ENCODE peak calls at places on chromosomes 5 and 9, in four cellular contexts. R, P, A and M are unnamed samples.

GRCh38 chr9:112048924-112049785 is 125.9 kb downstream of the SUSD1 start:
- DNase-seq in R (no peak), P (no peak), A (peak), M (no peak)

GRCh38 chr5:177302354-177303110 is 987 bp downstream of the RAB24 start:
- DNase-seq in R (no peak), P (no peak), A (peak), M (peak)

GRCh38 chr5:171226096-171226495 is 83.0 kb upstream of the TLX3 start:
- DNase-seq in R (no peak), P (no peak), A (peak), M (no peak)

GRCh38 chr5:123035320-123035949 is 1.1 kb downstream of the PPIC start:
- DNase-seq in R (no peak), P (peak), A (peak), M (no peak)

GRCh38 chr9:113593682-113594281 is 130.3 kb downstream of the RGS3 start:
- DNase-seq in R (peak), P (peak), A (peak), M (peak)

GRCh38 chr5:82119889-82120288 is 148.1 kb downstream of the ATG10 start:
- DNase-seq in R (no peak), P (no peak), A (no peak), M (no peak)

GRCh38 chr9:82539126-82539525 is 523.8 kb downstream of the RASEF start:
- DNase-seq in R (no peak), P (no peak), A (no peak), M (no peak)

GRCh38 chr9:111572945-111573604 is 26.4 kb downstream of the PTGR1 start:
- DNase-seq in R (no peak), P (peak), A (peak), M (no peak)

GRCh38 chr5:181188700-181189362 is 16.2 kb downstream of the TRIM7 start:
- DNase-seq in R (no peak), P (peak), A (peak), M (peak)

GRCh38 chr5:160030631-160031377 is 21.9 kb downstream of the TTC1 start:
- DNase-seq in R (no peak), P (no peak), A (peak), M (no peak)

GRCh38 chr5:32225445-32225844 is 51.3 kb upstream of the GOLPH3 start:
- DNase-seq in R (no peak), P (no peak), A (peak), M (no peak)

GRCh38 chr5:74063821-74064598 is 438.0 kb downstream of the ARHGEF28 start:
- DNase-seq in R (no peak), P (no peak), A (peak), M (no peak)

GRCh38 chr5:176152191-176152932 is 85.9 kb upstream of the SIMC1 start:
- DNase-seq in R (no peak), P (no peak), A (peak), M (no peak)

GRCh38 chr5:150556106-150556505 is 48.2 kb downstream of the NDST1 start:
- DNase-seq in R (no peak), P (no peak), A (no peak), M (no peak)
- H3K27ac ChIP-seq in R (no peak), P (no peak), A (no peak), M (no peak)

GRCh38 chr9:37511006-37511714 is 25.4 kb downstream of the POLR1E start:
- DNase-seq in R (no peak), P (no peak), A (no peak), M (no peak)
- TF ChIP-seq CTCF in R (no peak), P (no peak), A (peak), M (peak)

GRCh38 chr5:134525687-134526482 is 415 bp downstream of the JADE2 start:
- DNase-seq in R (no peak), P (peak), A (peak), M (peak)
- TF ChIP-seq POLR2A in R (no peak), P (peak), A (peak), M (peak)

GRCh38 chr5:62773460-62773859 is 194.8 kb downstream of the LRRC70 start:
- DNase-seq in R (no peak), P (no peak), A (no peak), M (no peak)

GRCh38 chr5:62780888-62781287 is 202.3 kb downstream of the LRRC70 start:
- DNase-seq in R (no peak), P (no peak), A (no peak), M (no peak)

GRCh38 chr5:62779010-62779422 is 200.4 kb downstream of the LRRC70 start:
- DNase-seq in R (no peak), P (no peak), A (peak), M (no peak)

GRCh38 chr5:62780230-62780629 is 201.6 kb downstream of the LRRC70 start:
- DNase-seq in R (no peak), P (no peak), A (no peak), M (no peak)

DNA sequence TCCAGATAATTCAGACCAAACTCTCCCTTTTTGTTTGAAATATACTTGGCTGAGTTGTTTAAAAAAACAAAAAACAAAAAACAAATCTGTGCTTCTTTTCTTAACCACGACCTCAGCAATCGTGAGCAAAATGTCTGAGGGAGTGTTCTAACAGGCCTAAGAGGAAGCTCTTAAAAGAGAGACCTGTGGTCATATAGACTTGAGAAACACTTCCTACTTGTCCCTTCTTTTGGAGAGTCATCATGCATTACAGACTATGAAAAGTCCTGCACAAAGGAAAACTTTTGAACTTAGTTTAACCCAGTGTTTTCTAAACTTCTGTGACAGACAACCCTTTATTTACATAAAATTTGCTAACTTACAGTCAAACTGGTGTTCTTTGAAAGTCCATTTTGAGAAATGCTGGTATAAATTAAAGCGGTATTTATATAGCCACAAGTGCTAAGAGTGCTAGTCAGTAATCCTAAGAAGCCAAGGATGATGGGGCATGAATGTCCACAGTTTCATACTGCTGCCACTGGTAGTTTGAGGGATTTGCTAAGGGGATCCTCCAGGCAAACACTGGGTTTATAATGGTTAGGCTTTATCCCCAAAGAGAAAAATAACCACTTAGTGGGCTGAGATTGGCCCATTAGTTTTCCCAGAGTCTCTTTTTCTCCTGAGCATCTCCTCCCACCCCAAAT is 199.8 kb downstream of the LRRC70 start:
- DNase-seq in R (no peak), P (no peak), A (no peak), M (no peak)
- H3K27ac ChIP-seq in R (no peak), P (no peak), A (no peak), M (no peak)

DNA sequence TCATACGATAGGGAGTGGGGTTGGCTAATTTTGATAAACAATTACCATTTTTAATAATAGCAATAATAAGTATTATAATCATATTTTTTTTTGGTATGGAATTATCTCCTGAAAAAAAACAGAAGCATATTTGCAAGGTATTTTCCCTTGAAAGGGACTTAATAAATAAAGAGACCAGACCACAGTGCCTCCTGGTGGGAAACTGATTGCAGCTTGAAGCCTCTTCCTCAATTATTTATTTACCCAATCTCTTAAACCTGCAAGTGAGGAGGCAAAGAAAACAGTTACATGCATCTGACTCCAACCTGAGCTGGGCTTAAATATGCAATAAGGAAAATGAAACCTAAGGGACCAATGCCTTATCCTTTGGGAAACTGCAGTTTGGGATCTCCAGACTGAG is 388.1 kb upstream of the ACO1 start:
- DNase-seq in R (no peak), P (no peak), A (no peak), M (no peak)
- TF ChIP-seq CTCF in R (no peak), P (no peak), A (no peak), M (no peak)

GRCh38 chr9:37421914-37422288 is 595 bp upstream of the GRHPR start:
- DNase-seq in R (no peak), P (no peak), A (no peak), M (no peak)

GRCh38 chr9:37424204-37424685 is 1.7 kb downstream of the GRHPR start:
- DNase-seq in R (no peak), P (peak), A (no peak), M (no peak)

GRCh38 chr9:37423508-37423907 is 1.0 kb downstream of the GRHPR start:
- DNase-seq in R (no peak), P (no peak), A (no peak), M (no peak)

GRCh38 chr9:37420271-37421215 is 2.0 kb upstream of the GRHPR start:
- DNase-seq in R (no peak), P (no peak), A (no peak), M (no peak)

DNA sequence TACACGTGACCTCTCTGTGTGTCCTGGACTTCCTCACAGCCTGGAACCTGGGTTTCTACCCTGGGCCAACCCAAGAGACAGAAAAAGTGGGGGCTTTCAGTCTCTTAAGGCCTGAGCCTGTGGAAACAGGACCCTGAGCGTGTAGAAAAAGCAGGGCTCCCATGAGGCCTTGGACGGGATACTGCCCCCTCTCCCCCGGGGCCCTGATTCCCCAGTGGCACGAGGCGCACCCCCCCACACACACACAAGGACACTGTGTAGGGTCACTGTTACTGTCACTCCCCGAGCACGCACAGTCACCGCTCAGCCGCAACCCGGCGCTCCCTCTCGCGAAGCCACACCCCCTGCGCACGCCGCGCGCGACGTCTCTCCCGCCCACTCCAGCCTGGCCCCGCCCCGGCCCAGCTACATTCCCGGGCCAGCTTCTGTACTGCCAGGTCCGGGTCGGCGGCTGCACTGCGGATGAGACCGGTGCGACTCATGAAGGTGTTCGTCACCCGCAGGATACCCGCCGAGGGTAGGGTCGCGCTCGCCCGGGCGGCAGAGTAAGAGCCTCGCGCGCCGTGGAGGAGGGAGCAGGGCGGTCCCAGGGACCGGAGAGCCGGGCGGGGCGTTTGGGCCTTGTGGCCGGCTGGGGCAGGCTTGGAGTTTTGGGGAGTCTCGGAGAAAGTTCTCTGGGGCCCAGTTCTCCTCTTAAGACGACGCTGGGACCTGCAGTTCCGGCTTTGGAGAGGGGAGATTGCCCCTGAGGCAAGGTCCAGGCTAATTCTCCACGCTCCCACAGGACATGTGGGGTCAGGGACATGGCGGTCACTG is at the start of gene GRHPR:
- DNase-seq in R (peak), P (peak), A (peak), M (peak)
- TF ChIP-seq POLR2A in R (no peak), P (peak), A (peak), M (peak)

DNA sequence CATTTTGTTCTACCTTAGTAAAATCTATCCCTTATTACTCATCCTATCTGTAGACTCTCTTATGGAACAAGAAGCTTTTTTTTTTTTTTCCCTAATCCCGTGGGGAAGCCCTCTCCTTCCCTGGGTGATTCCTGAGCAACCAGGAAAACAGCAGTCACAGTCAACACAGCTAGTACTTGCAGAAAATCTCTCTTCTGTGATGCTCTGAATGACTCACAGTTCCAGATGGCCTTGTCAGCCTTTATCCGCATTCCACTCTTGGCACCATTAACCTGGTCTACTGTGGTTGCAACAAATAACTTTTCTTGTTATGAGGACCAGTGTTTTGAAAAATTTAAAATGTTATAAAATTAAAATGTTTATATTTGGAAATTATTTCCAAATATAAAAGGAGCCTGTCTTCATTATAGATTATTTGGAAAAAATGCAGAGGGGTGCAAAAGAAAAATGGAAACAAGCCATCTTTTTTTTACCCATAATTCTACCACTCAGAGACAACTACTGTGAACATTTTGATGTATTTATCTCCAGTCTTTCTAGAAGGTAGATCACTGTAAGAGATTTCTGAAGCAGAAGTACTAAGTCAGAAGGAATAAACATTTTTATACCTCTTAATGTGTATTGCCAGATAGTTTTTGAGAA is 486.7 kb downstream of the RAB3C start:
- DNase-seq in R (no peak), P (no peak), A (peak), M (no peak)
- H3K27ac ChIP-seq in R (no peak), P (no peak), A (no peak), M (no peak)

GRCh38 chr5:149265559-149265958 is 6.1 kb upstream of the AFAP1L1 start:
- DNase-seq in R (no peak), P (no peak), A (peak), M (no peak)
- TF ChIP-seq CTCF in R (no peak), P (no peak), A (peak), M (peak)